ENCODE peak calls at places on chromosomes 1 and 21, in seven cellular contexts. R, M, U, K, X, Q and G are unnamed samples. For H3K9me3, the result is how much of the 10 kb centered on the place peaks cover.

GRCh38 chr1:118101445-118101844 is 83.6 kb downstream of the SPAG17 start:
- DNase-seq in K (no peak), U (no peak), M (no peak), Q (peak), X (no peak), R (no peak), G (no peak)

GRCh38 chr1:13766906-13767564 is 67.0 kb downstream of the PRDM2 start:
- DNase-seq in X (no peak), U (no peak), K (peak), Q (no peak), M (no peak), R (no peak), G (no peak)

GRCh38 chr1:153633161-153633746 is 612 bp upstream of the CHTOP start:
- DNase-seq in R (no peak), Q (no peak), M (no peak), K (no peak), X (peak), U (no peak), G (no peak)

GRCh38 chr1:180643693-180644092 is 11.9 kb downstream of the XPR1 start:
- DNase-seq in R (no peak), X (peak), U (no peak), Q (peak), K (peak), M (no peak), G (peak)

GRCh38 chr1:182739545-182739944 is 50.0 kb upstream of the NPL start:
- DNase-seq in U (peak), R (peak), K (no peak), Q (no peak), M (no peak), X (no peak), G (no peak)

GRCh38 chr1:242524571-242525359 is at the start of gene PLD5:
- DNase-seq in M (peak), Q (no peak), K (no peak), R (peak), U (no peak), X (no peak), G (no peak)

GRCh38 chr1:38451541-38451993 is 405.0 kb upstream of the POU3F1 start:
- DNase-seq in U (no peak), Q (no peak), K (peak), X (no peak), M (no peak), R (no peak), G (no peak)

GRCh38 chr21:44463716-44464115 is 8.4 kb downstream of the LRRC3 start:
- DNase-seq in Q (no peak), U (no peak), K (no peak), M (peak), R (peak), X (no peak), G (no peak)

GRCh38 chr21:21114456-21114855 is 116.2 kb downstream of the NCAM2 start:
- DNase-seq in R (no peak), Q (no peak), X (no peak), K (no peak), U (no peak), M (no peak), G (no peak)

GRCh38 chr1:70902211-70902610 is 145.4 kb downstream of the PTGER3 start:
- DNase-seq in K (no peak), U (no peak), Q (peak), R (no peak), M (no peak), X (no peak), G (no peak)

GRCh38 chr1:110196917-110197782 is 13.0 kb upstream of the KCNC4 start:
- DNase-seq in R (no peak), Q (peak), U (peak), X (no peak), K (peak), M (peak), G (no peak)

GRCh38 chr1:232423591-232423990 is 206.3 kb downstream of the SIPA1L2 start:
- DNase-seq in R (no peak), U (no peak), Q (no peak), K (peak), M (no peak), X (no peak), G (no peak)

GRCh38 chr1:181503130-181503810 is 20.0 kb downstream of the CACNA1E start:
- DNase-seq in M (no peak), R (no peak), X (peak), U (no peak), Q (no peak), K (peak), G (peak)

GRCh38 chr1:108504447-108504846 is 54.3 kb downstream of the NBPF6 start:
- DNase-seq in K (no peak), R (no peak), U (no peak), X (no peak), Q (no peak), M (no peak), G (no peak)

GRCh38 chr21:42636535-42636914 is 16.9 kb upstream of the PDE9A start:
- DNase-seq in K (peak), Q (no peak), U (no peak), M (no peak), R (no peak), X (no peak), G (no peak)

GRCh38 chr1:153260980-153261792 is 1.7 kb downstream of the LORICRIN start:
- DNase-seq in X (peak), Q (peak), K (no peak), M (peak), U (no peak), R (peak), G (no peak)

GRCh38 chr1:46102769-46103476 is 29.5 kb downstream of the PIK3R3 start:
- DNase-seq in R (no peak), K (peak), X (no peak), M (no peak), U (no peak), Q (no peak), G (peak)

GRCh38 chr1:100414693-100415092 is 62.4 kb downstream of the CDC14A start:
- DNase-seq in K (no peak), Q (no peak), X (no peak), R (no peak), M (no peak), U (no peak), G (no peak)

GRCh38 chr1:37850352-37850955 is 8.9 kb downstream of the MTF1 start:
- DNase-seq in X (no peak), K (peak), U (no peak), Q (no peak), R (no peak), M (no peak), G (no peak)

GRCh38 chr1:203638076-203638475 is 11.4 kb downstream of the ATP2B4 start:
- DNase-seq in K (no peak), U (no peak), M (no peak), X (no peak), Q (no peak), R (no peak), G (no peak)

GRCh38 chr1:221891708-221892107 is 149.8 kb upstream of the DUSP10 start:
- DNase-seq in Q (no peak), R (no peak), U (no peak), K (no peak), X (peak), M (no peak), G (peak)

GRCh38 chr1:228008391-228009115 is 1.8 kb downstream of the WNT3A start:
- DNase-seq in M (peak), Q (no peak), K (no peak), X (no peak), R (peak), U (no peak), G (no peak)

GRCh38 chr1:80961464-80962190 is 839.1 kb upstream of the ADGRL2 start:
- DNase-seq in U (no peak), X (no peak), Q (no peak), K (no peak), R (no peak), M (no peak), G (no peak)

GRCh38 chr1:45359882-45360513 is 19.8 kb upstream of the MUTYH start:
- DNase-seq in R (peak), U (peak), K (peak), X (peak), M (no peak), Q (peak), G (peak)

GRCh38 chr21:28152729-28153128 is 839.9 kb downstream of the LTN1 start:
- DNase-seq in M (no peak), X (no peak), R (no peak), K (peak), U (no peak), Q (no peak), G (no peak)

GRCh38 chr1:184759097-184759496 is 4.4 kb upstream of the EDEM3 start:
- DNase-seq in Q (no peak), M (no peak), U (peak), R (no peak), X (no peak), K (no peak), G (no peak)

GRCh38 chr1:4871373-4871772 is 217.0 kb downstream of the AJAP1 start:
- DNase-seq in U (no peak), M (no peak), Q (no peak), R (no peak), X (no peak), K (no peak), G (no peak)

GRCh38 chr1:4868521-4868920 is 214.1 kb downstream of the AJAP1 start:
- DNase-seq in X (no peak), M (no peak), Q (no peak), R (no peak), U (no peak), K (no peak), G (no peak)
- H3K9me3 ChIP-seq in X (under half), M (under half), Q (under half), R (under half), U (under half), K (under half), G (under half)

GRCh38 chr1:11681071-11681771 is at the start of gene MAD2L2:
- DNase-seq in M (peak), K (peak), R (peak), U (peak), Q (peak), X (peak), G (peak)
- TF ChIP-seq POLR2A in M (no peak), K (peak), R (peak), U (peak), Q (peak), X (peak), G (peak)

DNA sequence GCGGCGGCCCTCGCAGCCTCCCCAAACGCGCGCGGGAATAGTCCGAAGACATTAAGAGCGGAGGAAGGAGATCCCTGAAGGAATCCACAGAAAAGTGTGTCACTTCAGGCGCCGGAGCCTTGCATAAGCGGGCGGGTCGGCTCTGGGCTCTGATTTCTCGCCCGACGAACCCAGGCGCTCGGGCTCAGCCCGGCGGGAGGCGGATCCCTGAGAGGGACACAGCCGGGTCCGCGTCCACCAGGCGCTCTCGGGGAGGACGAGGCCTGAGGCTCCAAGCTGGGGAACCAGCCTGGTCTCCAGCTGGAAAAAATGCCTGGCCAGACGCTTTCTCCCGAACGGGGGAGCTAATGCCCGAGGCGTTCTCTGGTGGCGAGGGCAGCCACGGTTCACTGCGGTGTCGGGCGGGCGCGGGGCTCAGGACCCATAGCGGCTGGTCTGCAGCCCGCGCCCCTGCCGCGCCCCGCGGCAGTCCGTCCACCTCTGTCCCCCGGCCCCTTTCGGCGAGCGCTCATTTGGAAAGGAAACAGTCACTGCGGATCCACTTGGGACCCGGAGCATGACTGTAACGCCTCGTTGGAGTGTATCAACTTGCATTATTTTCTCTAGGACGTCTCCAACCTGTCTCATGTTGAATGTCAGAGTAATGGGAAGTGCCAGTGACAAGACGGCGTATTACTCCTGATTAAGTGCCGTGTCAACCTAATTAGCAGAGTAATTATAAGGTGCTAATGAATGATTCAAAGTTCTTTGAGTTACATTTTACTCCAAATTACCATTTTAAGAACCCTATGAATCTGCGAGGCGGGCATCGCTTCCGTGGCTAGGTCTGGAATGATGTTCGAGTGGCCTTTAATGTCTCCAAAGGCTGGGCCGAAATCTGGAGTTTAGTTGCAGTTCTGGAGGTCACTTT is 1.6 kb upstream of the BARHL2 start:
- DNase-seq in K (no peak), X (no peak), Q (no peak), M (no peak), R (no peak), U (no peak), G (no peak)
- H3K9me3 ChIP-seq in K (under half), X (under half), Q (under half), M (under half), R (under half), U (under half), G (under half)

GRCh38 chr21:45507888-45508508 is 34.2 kb downstream of the SLC19A1 start:
- DNase-seq in Q (peak), R (peak), M (peak), X (no peak), K (no peak), U (no peak), G (no peak)
- TF ChIP-seq POLR2A in Q (no peak), R (no peak), M (no peak), X (no peak), K (no peak), U (peak), G (no peak)

GRCh38 chr1:4974981-4975685 is 320.7 kb downstream of the AJAP1 start:
- DNase-seq in M (no peak), K (no peak), R (no peak), U (no peak), Q (no peak), X (no peak), G (no peak)

GRCh38 chr1:4973341-4973740 is 318.9 kb downstream of the AJAP1 start:
- DNase-seq in U (no peak), K (no peak), M (no peak), X (no peak), R (no peak), Q (no peak), G (no peak)

GRCh38 chr1:4977701-4978100 is 323.3 kb downstream of the AJAP1 start:
- DNase-seq in M (no peak), K (no peak), X (no peak), R (peak), Q (no peak), U (no peak), G (no peak)

GRCh38 chr1:4976859-4977440 is 322.5 kb downstream of the AJAP1 start:
- DNase-seq in Q (no peak), X (no peak), K (no peak), M (no peak), R (no peak), U (no peak), G (no peak)

GRCh38 chr1:4975856-4976255 is 321.4 kb downstream of the AJAP1 start:
- DNase-seq in Q (no peak), X (no peak), R (no peak), K (no peak), M (no peak), U (no peak), G (no peak)
- H3K9me3 ChIP-seq in Q (under half), X (under half), R (under half), K (half or more), M (under half), U (under half), G (under half)

DNA sequence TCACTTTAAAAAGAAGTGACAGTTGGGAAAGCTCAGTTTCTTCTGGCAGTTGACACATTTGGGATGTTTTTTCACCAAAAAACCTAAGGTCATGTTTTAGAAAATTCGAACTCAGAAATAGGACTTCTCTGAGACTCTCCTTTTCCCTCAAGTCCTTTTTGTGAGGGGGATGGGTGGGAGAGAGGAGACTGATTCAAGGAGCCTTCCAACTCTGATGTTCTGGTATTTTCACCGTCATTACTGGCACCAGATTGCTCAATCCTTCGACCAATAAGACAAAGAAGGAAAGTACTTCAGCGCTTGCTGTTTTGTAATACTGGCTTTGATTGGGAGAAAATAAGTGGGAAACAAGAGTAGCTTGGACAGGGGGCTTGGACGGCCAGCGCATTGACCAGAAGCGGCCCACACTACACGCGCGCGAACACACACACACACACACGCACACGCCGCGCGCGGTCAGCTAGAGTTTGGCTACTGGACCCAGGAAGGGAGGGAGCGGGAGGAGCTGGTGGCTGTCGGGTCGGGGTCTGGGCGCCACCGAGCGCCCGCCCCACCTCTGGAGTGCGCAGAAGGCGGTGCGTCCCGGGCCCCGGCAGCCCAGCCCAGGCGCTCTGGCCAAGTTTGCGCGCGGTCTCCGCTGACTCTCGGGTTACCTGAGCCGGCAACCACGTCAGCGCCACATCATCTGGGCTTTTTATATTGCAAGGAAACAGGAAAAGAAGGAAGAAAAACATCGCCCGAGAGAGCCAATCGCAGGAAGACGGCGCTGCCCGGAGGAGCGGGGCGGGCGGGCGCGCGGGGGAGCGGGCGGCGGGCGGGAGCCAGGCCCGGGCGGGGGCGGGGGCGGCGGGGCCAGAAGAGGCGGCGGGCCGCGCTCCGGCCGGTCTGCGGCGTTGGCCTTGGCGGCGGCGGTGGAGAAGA is at the start of gene KCNK1:
- DNase-seq in X (peak), M (no peak), R (peak), K (peak), U (no peak), Q (peak), G (no peak)
- TF ChIP-seq POLR2A in X (peak), M (no peak), R (peak), K (no peak), U (no peak), Q (peak), G (no peak)

GRCh38 chr21:15781986-15782385 is 52.2 kb downstream of the USP25 start:
- DNase-seq in U (no peak), R (no peak), M (peak), K (no peak), Q (no peak), X (no peak), G (no peak)
- H3K9me3 ChIP-seq in U (under half), R (under half), M (under half), K (under half), Q (under half), X (under half), G (under half)

GRCh38 chr1:218461351-218461750 is 116.2 kb downstream of the TGFB2 start:
- DNase-seq in Q (no peak), K (peak), U (no peak), R (no peak), X (no peak), M (no peak), G (no peak)

GRCh38 chr1:218459878-218460277 is 114.7 kb downstream of the TGFB2 start:
- DNase-seq in R (no peak), K (peak), X (no peak), Q (no peak), U (peak), M (no peak), G (no peak)

GRCh38 chr1:218462116-218462515 is 117.0 kb downstream of the TGFB2 start:
- DNase-seq in U (no peak), Q (no peak), R (no peak), M (no peak), X (no peak), K (no peak), G (no peak)

GRCh38 chr1:218460367-218460766 is 115.2 kb downstream of the TGFB2 start:
- DNase-seq in R (peak), X (peak), U (no peak), M (no peak), K (peak), Q (no peak), G (no peak)

GRCh38 chr1:218459450-218459849 is 114.3 kb downstream of the TGFB2 start:
- DNase-seq in X (peak), Q (peak), U (no peak), K (no peak), R (peak), M (no peak), G (no peak)
- TF ChIP-seq POLR2A in X (no peak), Q (no peak), U (no peak), K (no peak), R (no peak), M (no peak), G (no peak)